ENCODE peak calls at places on chromosomes 12 and 14, in eight cellular contexts. B is B cell, T is Peyer's patch, L is MV-4-11, C is NCI-H1105, J is H4, P is lower lobe of right lung, V is NCI-H2171 treated with DMSO at 0.1 percent for 48 hours. F is an unnamed sample.

GRCh38 chr12:31832740-31833540 is 104.1 kb upstream of the AMN1 start:
- DNase-seq in L (peak), B (peak), P (no peak), T (no peak), V (no peak), C (no peak), J (no peak), F (no peak)

GRCh38 chr12:124294686-124295315 is at the start of gene RFLNA:
- DNase-seq in P (peak), L (no peak), T (peak), C (no peak), V (no peak), J (no peak), B (no peak), F (peak)

GRCh38 chr12:53770281-53770680 is 18.5 kb upstream of the CISTR start:
- DNase-seq in B (no peak), C (no peak), P (no peak), J (peak), V (no peak), T (no peak), L (no peak), F (no peak)

GRCh38 chr14:77236814-77237213 is 34.2 kb downstream of the NGB start:
- DNase-seq in V (no peak), P (no peak), C (no peak), B (no peak), L (no peak), J (no peak), T (no peak), F (peak)

GRCh38 chr12:130147875-130148596 is 14.2 kb upstream of the FZD10 start:
- DNase-seq in J (peak), L (no peak), T (no peak), B (no peak), P (peak), V (no peak), C (no peak), F (no peak)

GRCh38 chr14:30108975-30109700 is 181.5 kb upstream of the PRKD1 start:
- DNase-seq in J (no peak), V (no peak), P (no peak), L (no peak), T (no peak), C (peak), B (no peak), F (no peak)

GRCh38 chr12:6627598-6627997 is 8.2 kb downstream of the LPAR5 start:
- DNase-seq in V (no peak), B (no peak), T (no peak), L (peak), J (no peak), C (no peak), P (no peak), F (peak)

GRCh38 chr14:105249175-105250007 is 1.1 kb downstream of the BTBD6 start:
- DNase-seq in V (no peak), T (no peak), J (no peak), C (no peak), P (peak), B (no peak), L (no peak), F (no peak)

GRCh38 chr12:59858508-59858907 is 262.7 kb downstream of the SLC16A7 start:
- DNase-seq in P (no peak), L (no peak), T (no peak), C (no peak), J (no peak), V (no peak), B (no peak), F (no peak)

GRCh38 chr12:78555802-78556201 is 308.8 kb upstream of the SYT1 start:
- DNase-seq in V (no peak), L (no peak), B (no peak), P (no peak), C (no peak), J (no peak), T (no peak), F (no peak)

GRCh38 chr12:114412825-114413749 is 7.1 kb upstream of the TBX5 start:
- DNase-seq in T (no peak), V (no peak), B (no peak), C (no peak), P (no peak), J (no peak), L (no peak), F (no peak)

GRCh38 chr12:132315507-132315906 is 13.9 kb downstream of the GALNT9 start:
- DNase-seq in V (no peak), J (no peak), B (no peak), P (peak), C (no peak), T (no peak), L (no peak), F (no peak)

F was measured in NCI-H69.